ENCODE peak calls at places on chromosomes 11 and 22, in eight cellular contexts. M is T-cell; L is AG10803; C is frontal cortex; S is AG09309; G is CD8-positive, alpha-beta T cell; T is neuronal stem cell; Z is non-pigmented ciliary epithelial cell. W is an unnamed sample.

GRCh38 chr11:69711824-69712801 is 8.3 kb upstream of the FGF19 start:
- DNase-seq in S (no peak), G (peak; percentile 13), Z (no peak), C (no peak), L (no peak), M (peak; percentile 32), T (no peak), W (no peak)

GRCh38 chr11:128776434-128777284 is 82.8 kb downstream of the FLI1 start:
- DNase-seq in Z (no peak), T (peak; percentile 43), G (peak; percentile 27), L (peak; percentile 15), C (no peak), M (peak; percentile 15), S (no peak), W (peak; percentile 9)

GRCh38 chr11:132803436-132803835 is 728.9 kb downstream of the OPCML start:
- DNase-seq in G (no peak), Z (no peak), M (no peak), S (no peak), C (no peak), T (no peak), L (peak; percentile 21), W (no peak)

GRCh38 chr11:44950036-44950624 is 553 bp downstream of the TP53I11 start:
- DNase-seq in T (peak; percentile 62), S (no peak), G (peak; percentile 32), M (no peak), L (no peak), C (no peak), Z (no peak), W (no peak)

GRCh38 chr11:8242480-8243280 is 21.0 kb downstream of the LMO1 start:
- DNase-seq in T (no peak), Z (no peak), M (no peak), L (no peak), S (no peak), G (no peak), C (no peak), W (no peak)

GRCh38 chr11:68164437-68164836 is 43.2 kb upstream of the CHKA start:
- DNase-seq in C (no peak), S (no peak), G (no peak), L (peak; percentile 24), M (no peak), Z (no peak), T (no peak), W (no peak)

GRCh38 chr11:123526027-123526805 is 96.1 kb downstream of the GRAMD1B start:
- DNase-seq in S (no peak), C (no peak), G (no peak), T (no peak), L (no peak), M (no peak), Z (no peak), W (no peak)

GRCh38 chr11:64263021-64263946 is 12.0 kb downstream of the PLCB3 start:
- DNase-seq in T (no peak), S (no peak), Z (no peak), M (no peak), L (peak; percentile 16), G (no peak), C (no peak), W (no peak)

GRCh38 chr11:97454988-97455387 is 1065.2 kb downstream of the JRKL start:
- DNase-seq in L (no peak), C (no peak), S (no peak), G (no peak), M (no peak), T (no peak), Z (peak; percentile 13), W (no peak)

GRCh38 chr11:78570031-78570430 is 4.6 kb downstream of the NARS2 start:
- DNase-seq in C (no peak), S (no peak), L (no peak), M (no peak), T (no peak), Z (no peak), G (no peak), W (no peak)

GRCh38 chr22:32916025-32916424 is 114.5 kb downstream of the TIMP3 start:
- DNase-seq in T (no peak), S (no peak), L (no peak), C (no peak), Z (no peak), G (no peak), M (no peak), W (no peak)

GRCh38 chr11:134471341-134472187 is 59.5 kb upstream of the B3GAT1 start:
- DNase-seq in Z (no peak), L (no peak), M (no peak), G (no peak), C (peak; percentile 46), T (no peak), S (no peak), W (peak; percentile 16)

GRCh38 chr11:46357483-46357936 is 10.2 kb downstream of the DGKZ start:
- DNase-seq in C (no peak), Z (no peak), G (no peak), M (no peak), S (no peak), T (no peak), L (no peak), W (no peak)

GRCh38 chr11:123251656-123252344 is 56.8 kb upstream of the CLMP start:
- DNase-seq in M (no peak), Z (no peak), G (no peak), T (no peak), L (peak; percentile 43), S (no peak), C (no peak), W (no peak)

GRCh38 chr11:123434262-123434661 is 4.2 kb downstream of the GRAMD1B start:
- DNase-seq in Z (no peak), G (no peak), M (no peak), T (no peak), C (no peak), L (peak; percentile 28), S (no peak), W (no peak)

GRCh38 chr11:119471329-119471728 is 48.4 kb upstream of the THY1 start:
- DNase-seq in Z (no peak), C (no peak), T (no peak), G (no peak), M (no peak), S (no peak), L (no peak), W (no peak)

GRCh38 chr11:77026236-77026635 is 8.0 kb upstream of the B3GNT6 start:
- DNase-seq in S (no peak), Z (no peak), C (no peak), L (no peak), G (no peak), T (no peak), M (no peak), W (no peak)

W was measured in hypothalamus.